ENCODE peak calls at places on chromosome 10, in four cellular contexts. M is H9, L is IMR-90, X is H1. G is an unnamed sample.

GRCh38 chr10:119535837-119536507 is 6.5 kb downstream of the RGS10 start:
- DNase-seq in L (no peak), X (no peak), M (no peak), G (no peak)

GRCh38 chr10:108392286-108392685 is 1227.8 kb upstream of the SORCS1 start:
- DNase-seq in X (no peak), L (peak), M (no peak), G (no peak)

GRCh38 chr10:124041684-124042445 is 51.5 kb downstream of the CHST15 start:
- DNase-seq in M (no peak), L (no peak), X (no peak), G (no peak)

GRCh38 chr10:120387326-120387725 is 69.7 kb upstream of the PLPP4 start:
- DNase-seq in M (no peak), X (no peak), L (no peak), G (no peak)

GRCh38 chr10:131072651-131073468 is 238.7 kb downstream of the TCERG1L start:
- DNase-seq in X (no peak), M (no peak), L (no peak), G (no peak)

GRCh38 chr10:50651808-50652207 is 28.1 kb upstream of the SGMS1 start:
- DNase-seq in L (peak), X (no peak), M (no peak), G (no peak)

GRCh38 chr10:46555366-46555712 is 1.1 kb downstream of the GPRIN2 start:
- DNase-seq in X (no peak), L (no peak), M (peak), G (peak)

GRCh38 chr10:90484518-90484917 is 373.3 kb downstream of the HTR7 start:
- DNase-seq in X (peak), L (no peak), M (peak), G (peak)

GRCh38 chr10:49091450-49092210 is 23.7 kb downstream of the VSTM4 start:
- DNase-seq in X (no peak), M (no peak), L (no peak), G (no peak)

GRCh38 chr10:113530476-113530875 is 22.4 kb upstream of the HABP2 start:
- DNase-seq in X (no peak), L (no peak), M (no peak), G (no peak)

GRCh38 chr10:102384606-102385429 is 10.7 kb upstream of the NFKB2 start:
- DNase-seq in X (no peak), L (peak), M (no peak), G (no peak)

GRCh38 chr10:106311590-106311989 is 852.9 kb downstream of the SORCS1 start:
- DNase-seq in L (no peak), M (no peak), X (no peak), G (no peak)

GRCh38 chr10:103442031-103442461 is 10.1 kb downstream of the CALHM2 start:
- DNase-seq in X (no peak), M (no peak), L (peak), G (no peak)

GRCh38 chr10:6069101-6069931 is 7.1 kb upstream of the IL2RA start:
- DNase-seq in L (no peak), X (no peak), M (no peak), G (no peak)

DNA sequence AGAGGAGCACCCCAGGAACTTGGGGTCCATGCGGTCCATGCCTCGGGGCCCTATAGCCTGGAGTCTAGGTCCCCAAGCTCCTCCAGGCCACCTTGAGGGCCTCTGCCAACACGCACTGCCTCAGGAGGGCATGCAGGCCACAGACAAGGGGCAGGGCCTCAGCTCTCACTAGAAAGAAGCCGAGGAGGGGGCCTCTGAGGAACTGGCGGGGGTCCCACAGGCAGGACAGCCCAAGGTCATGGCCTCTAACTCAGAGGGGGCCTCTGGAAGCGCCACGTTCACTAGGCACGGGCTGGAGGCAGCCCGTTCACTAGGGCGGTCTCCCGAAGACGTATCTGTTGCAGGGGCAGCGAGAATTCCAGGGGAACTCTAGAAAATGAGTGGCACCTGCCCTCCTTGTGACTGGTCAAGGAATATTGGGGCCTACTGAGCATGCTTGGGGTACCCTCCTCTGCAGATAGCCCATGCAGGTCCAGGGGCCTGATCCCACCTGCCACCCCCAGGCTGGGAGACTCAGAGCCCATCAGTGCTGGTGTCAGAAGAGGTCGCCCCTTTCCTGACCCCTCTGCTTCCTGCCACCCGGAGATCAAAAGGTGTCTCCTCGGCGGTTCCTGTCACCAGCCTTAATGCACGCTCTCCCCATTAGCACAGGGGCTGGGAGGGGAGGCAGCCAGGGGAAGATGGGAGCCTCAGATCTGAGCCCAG is 86.7 kb upstream of the RET start:
- DNase-seq in X (peak), L (no peak), M (no peak), G (no peak)
- H4K5ac ChIP-seq in X (no peak), L (no peak), M (no peak), G (no peak)

DNA sequence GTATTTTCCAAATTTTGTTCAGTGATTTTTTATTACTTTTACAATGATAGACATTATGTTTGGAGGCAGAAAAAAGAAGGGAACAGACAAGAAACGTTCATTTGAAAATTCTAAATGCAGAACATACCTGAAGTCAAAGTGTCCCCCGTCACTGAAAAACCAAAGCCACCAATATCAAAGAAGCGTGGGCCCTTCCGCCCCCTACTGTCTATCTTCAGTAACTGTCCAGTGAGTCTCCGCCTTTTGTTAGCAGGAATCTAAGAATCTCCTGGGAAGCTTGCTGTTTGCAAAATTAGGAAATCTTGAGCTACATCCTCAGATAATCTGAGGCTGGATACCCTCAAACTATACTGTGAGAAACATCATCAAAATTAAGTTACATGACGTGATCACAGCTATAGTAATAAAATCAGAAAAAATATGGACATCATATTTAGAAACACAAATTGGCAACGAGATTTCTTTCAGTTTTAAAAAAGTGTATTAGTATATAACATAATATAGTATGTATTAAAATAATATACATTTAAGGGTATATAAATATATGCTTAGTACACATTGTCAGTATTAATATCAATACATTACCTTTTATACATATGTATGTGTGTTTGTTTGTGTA is 169.3 kb upstream of the AKR1E2 start:
- DNase-seq in L (peak), M (peak), X (no peak), G (peak)
- H3K9ac ChIP-seq in L (no peak), M (no peak), X (no peak), G (no peak)

GRCh38 chr10:29255117-29255516 is 33.8 kb upstream of the LYZL1 start:
- DNase-seq in M (no peak), L (no peak), X (no peak), G (no peak)
- H4K5ac ChIP-seq in M (no peak), L (no peak), X (no peak), G (no peak)

DNA sequence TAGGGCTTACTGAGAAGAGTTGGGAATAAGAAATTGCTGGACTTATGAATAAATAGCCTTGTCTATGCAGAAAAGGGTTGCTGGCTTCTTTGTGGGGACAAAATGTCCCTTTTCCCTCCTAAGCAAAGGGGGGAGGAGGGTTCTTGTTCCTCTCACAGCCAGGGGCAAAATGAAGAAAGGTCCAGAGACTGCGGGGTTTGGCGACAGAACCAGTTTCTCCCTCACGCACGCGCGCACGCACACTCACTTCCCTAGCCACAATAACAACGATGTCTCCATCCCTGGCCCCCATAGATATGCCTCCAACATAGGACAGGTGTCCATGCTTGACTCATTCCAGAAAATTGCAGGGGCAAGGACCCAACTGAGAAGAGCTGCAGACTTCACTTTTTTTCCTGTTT is 3.3 kb downstream of the ZMIZ1 start:
- DNase-seq in L (peak), X (no peak), M (no peak), G (no peak)
- H3K9ac ChIP-seq in L (peak), X (no peak), M (no peak), G (peak)

GRCh38 chr10:121531076-121531829 is 67.0 kb downstream of the FGFR2 start:
- DNase-seq in L (no peak), X (no peak), M (no peak), G (no peak)

GRCh38 chr10:121527690-121528089 is 70.6 kb downstream of the FGFR2 start:
- DNase-seq in M (no peak), L (peak), X (no peak), G (peak)

GRCh38 chr10:121531830-121532178 is 66.4 kb downstream of the FGFR2 start:
- DNase-seq in X (no peak), L (no peak), M (no peak), G (no peak)

GRCh38 chr10:121532465-121532864 is 65.8 kb downstream of the FGFR2 start:
- DNase-seq in L (no peak), X (no peak), M (no peak), G (no peak)

DNA sequence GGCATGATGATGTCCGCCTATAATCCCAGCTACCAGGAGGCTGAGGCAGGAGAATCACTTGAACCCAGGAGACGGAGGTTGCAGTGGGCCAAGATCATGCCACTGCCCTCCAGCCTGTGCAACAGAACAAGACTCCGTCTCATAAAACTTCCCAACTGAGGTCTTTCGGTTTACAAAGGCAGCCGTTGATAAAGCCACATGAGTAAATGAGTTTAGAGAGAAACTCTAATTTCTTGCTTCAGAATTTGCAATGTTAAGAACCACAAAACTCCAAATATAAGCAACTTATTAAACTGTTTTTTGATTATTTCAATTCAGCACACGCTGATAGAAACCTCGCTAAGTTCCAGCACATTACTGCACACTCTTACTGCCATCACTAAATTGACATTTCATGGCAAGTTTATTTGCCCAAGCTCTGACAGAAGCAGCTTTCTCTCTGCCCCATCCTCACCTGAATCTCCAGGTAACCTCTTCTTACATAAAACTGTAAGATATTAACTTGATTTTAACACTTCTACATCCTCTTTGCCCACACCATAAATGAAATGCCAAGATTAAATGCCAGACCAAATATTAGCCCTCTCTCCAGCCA is 67.7 kb downstream of the FGFR2 start:
- DNase-seq in M (no peak), L (no peak), X (no peak), G (no peak)
- H4K5ac ChIP-seq in M (no peak), L (no peak), X (no peak), G (no peak)

DNA sequence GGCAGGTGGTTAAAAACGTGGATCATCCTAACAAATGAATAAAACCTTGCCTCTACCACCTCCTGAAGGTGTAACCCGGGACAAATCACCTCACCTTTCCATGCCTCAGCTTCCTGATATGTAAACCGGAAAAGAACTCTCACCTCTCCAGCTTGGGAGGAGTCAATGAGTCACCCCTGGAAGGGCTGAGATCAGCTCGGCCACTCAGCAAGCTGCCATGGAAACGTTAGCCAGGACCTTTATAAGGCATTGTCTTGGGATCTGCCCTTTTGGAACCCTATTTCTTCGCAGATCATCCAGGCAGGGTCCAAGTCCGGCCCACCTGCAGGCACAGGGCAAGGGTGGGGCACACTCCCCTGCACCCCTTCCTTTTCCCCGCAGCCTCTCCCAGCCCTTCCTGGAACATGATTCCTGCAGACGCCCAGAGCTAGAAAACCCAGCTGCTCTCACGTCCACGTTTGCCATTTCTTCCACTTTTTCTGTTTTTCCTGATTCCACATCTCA is 81.6 kb upstream of the PFKP start:
- DNase-seq in X (no peak), L (peak), M (peak), G (peak)
- H3K9ac ChIP-seq in X (no peak), L (no peak), M (no peak), G (no peak)

GRCh38 chr10:117408436-117409384 is 33.5 kb upstream of the PDZD8 start:
- DNase-seq in X (no peak), L (no peak), M (no peak), G (no peak)
- H4K5ac ChIP-seq in X (no peak), L (no peak), M (no peak), G (no peak)

DNA sequence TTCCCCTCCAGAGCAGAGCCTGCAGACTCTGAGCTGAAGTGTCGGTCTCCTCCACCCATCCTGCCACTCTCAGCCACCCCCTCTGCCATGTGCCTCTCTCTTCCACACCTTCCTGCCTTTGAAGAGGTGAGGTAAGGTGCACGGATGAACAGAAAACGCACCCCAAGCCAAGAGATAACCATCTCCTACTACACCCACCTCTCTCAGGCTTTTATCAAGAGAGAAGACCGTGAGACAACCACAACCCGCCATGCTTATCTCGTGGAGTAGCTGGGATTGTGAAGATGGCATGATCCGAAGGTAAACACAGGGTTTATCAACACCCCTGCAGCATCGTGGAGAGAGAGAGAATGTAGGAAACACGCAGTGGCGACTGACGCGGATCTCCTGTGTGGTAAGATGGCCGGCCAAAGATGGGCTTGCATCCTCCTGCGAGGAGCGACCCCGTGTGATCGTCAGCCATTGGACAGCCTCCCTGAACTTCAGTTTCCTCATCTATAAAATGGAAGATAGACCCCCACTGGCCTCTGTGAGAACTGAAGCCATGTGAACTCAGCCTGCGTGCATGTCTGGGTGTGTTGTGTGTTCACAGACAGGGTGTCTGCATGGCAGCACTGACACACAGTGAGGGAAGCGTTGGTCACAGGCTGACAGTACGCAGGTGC is 219.0 kb downstream of the DIP2C start:
- DNase-seq in M (peak), L (no peak), X (no peak), G (no peak)
- H3K9ac ChIP-seq in M (no peak), L (no peak), X (no peak), G (no peak)

GRCh38 chr10:14450041-14450491 is 119.3 kb upstream of the FRMD4A start:
- DNase-seq in L (peak), M (no peak), X (no peak), G (no peak)
- H4K5ac ChIP-seq in L (peak), M (no peak), X (no peak), G (no peak)

GRCh38 chr10:93380043-93380565 is 102.0 kb downstream of the MYOF start:
- DNase-seq in M (no peak), L (no peak), X (no peak), G (no peak)
- H3K9ac ChIP-seq in M (no peak), L (no peak), X (no peak), G (no peak)

G was measured in mesendoderm.